ENCODE peak calls at places on chromosomes 12 and 14, in seven cellular contexts. D is AG08396, E is cardiac septum, J is NCI-H69, M is WTC11, K is suprapubic skin, B is A549. H is an unnamed sample.

GRCh38 chr14:37051680-37052079 is 120.7 kb downstream of the SLC25A21 start:
- DNase-seq in D (no peak), E (no peak), J (no peak), M (peak), K (no peak), B (no peak), H (no peak)

GRCh38 chr14:104436047-104436531 is 143.5 kb upstream of the C14orf180 start:
- DNase-seq in D (peak), E (peak), J (peak), M (peak), K (peak), B (no peak), H (peak)

GRCh38 chr14:91947196-91948184 is at the start of gene FBLN5:
- DNase-seq in D (peak), E (no peak), J (peak), M (peak), K (peak), B (peak), H (peak)

GRCh38 chr14:86777950-86778602 is 1214.9 kb downstream of the GALC start:
- DNase-seq in D (peak), E (no peak), J (peak), M (no peak), K (no peak), B (no peak), H (no peak)

GRCh38 chr14:41785696-41786095 is 179.0 kb downstream of the LRFN5 start:
- DNase-seq in D (no peak), E (no peak), J (peak), M (peak), K (no peak), B (peak), H (no peak)

GRCh38 chr12:111764120-111764821 is 2.5 kb upstream of the ALDH2 start:
- DNase-seq in D (no peak), E (no peak), J (no peak), M (no peak), K (no peak), B (no peak), H (no peak)

GRCh38 chr12:108495823-108496579 is 19.1 kb upstream of the FICD start:
- DNase-seq in D (no peak), E (no peak), J (peak), M (no peak), K (no peak), B (no peak), H (no peak)

GRCh38 chr12:27539191-27539631 is 15.2 kb downstream of the PPFIBP1 start:
- DNase-seq in D (peak), E (no peak), J (no peak), M (no peak), K (no peak), B (no peak), H (no peak)

GRCh38 chr14:91225025-91225424 is 19.5 kb downstream of the GPR68 start:
- DNase-seq in D (no peak), E (no peak), J (no peak), M (no peak), K (no peak), B (no peak), H (no peak)

GRCh38 chr12:11228268-11228879 is 41.1 kb downstream of the PRB3 start:
- DNase-seq in D (peak), E (no peak), J (peak), M (peak), K (no peak), B (peak), H (no peak)

GRCh38 chr12:54581412-54581811 is 7.0 kb downstream of the PPP1R1A start:
- DNase-seq in D (no peak), E (no peak), J (no peak), M (no peak), K (no peak), B (no peak), H (no peak)

GRCh38 chr12:119153477-119154434 is 25.0 kb upstream of the HSPB8 start:
- DNase-seq in D (peak), E (no peak), J (peak), M (peak), K (no peak), B (peak), H (peak)

GRCh38 chr12:50637870-50638481 is 125.9 kb upstream of the ATF1 start:
- DNase-seq in D (peak), E (no peak), J (peak), M (no peak), K (no peak), B (peak), H (no peak)

GRCh38 chr14:91244501-91244901 is at the start of gene GPR68:
- DNase-seq in D (peak), E (no peak), J (peak), M (peak), K (no peak), B (no peak), H (no peak)

GRCh38 chr12:130826151-130826801 is 12.8 kb downstream of the STX2 start:
- DNase-seq in D (peak), E (no peak), J (peak), M (peak), K (no peak), B (peak), H (no peak)

GRCh38 chr14:100030441-100031153 is 34.6 kb upstream of the EVL start:
- DNase-seq in D (peak), E (no peak), J (no peak), M (no peak), K (no peak), B (peak), H (no peak)

GRCh38 chr12:80472241-80472640 is 28.2 kb downstream of the PTPRQ start:
- DNase-seq in D (no peak), E (no peak), J (no peak), M (no peak), K (no peak), B (no peak), H (no peak)

GRCh38 chr12:123150273-123150803 is 552 bp downstream of the PITPNM2 start:
- DNase-seq in D (no peak), E (no peak), J (peak), M (peak), K (peak), B (peak), H (peak)

GRCh38 chr14:31740688-31741087 is 179.5 kb downstream of the NUBPL start:
- DNase-seq in D (no peak), E (no peak), J (no peak), M (no peak), K (no peak), B (no peak), H (no peak)

GRCh38 chr12:120439646-120440247 is 1.8 kb downstream of the COX6A1 start:
- DNase-seq in D (peak), E (no peak), J (peak), M (peak), K (no peak), B (peak), H (no peak)

GRCh38 chr14:54567634-54568561 is 970 bp downstream of the SAMD4A start:
- DNase-seq in D (peak), E (peak), J (peak), M (peak), K (peak), B (peak), H (peak)

GRCh38 chr12:104653730-104654328 is 197.1 kb downstream of the CHST11 start:
- DNase-seq in D (no peak), E (peak), J (peak), M (peak), K (no peak), B (peak), H (no peak)

GRCh38 chr12:113005759-113006158 is 27.4 kb downstream of the OAS2 start:
- DNase-seq in D (no peak), E (no peak), J (peak), M (no peak), K (no peak), B (peak), H (no peak)

GRCh38 chr12:53965251-53966069 is 7.5 kb upstream of the HOXC11 start:
- DNase-seq in D (no peak), E (no peak), J (peak), M (peak), K (no peak), B (no peak), H (peak)

GRCh38 chr12:70828391-70828790 is 92.1 kb downstream of the PTPRR start:
- DNase-seq in D (no peak), E (no peak), J (no peak), M (no peak), K (no peak), B (no peak), H (no peak)

GRCh38 chr14:75334191-75335051 is 55.8 kb downstream of the FOS start:
- DNase-seq in D (no peak), E (peak), J (no peak), M (no peak), K (peak), B (no peak), H (peak)

GRCh38 chr12:101567918-101568317 is 26.9 kb upstream of the MYBPC1 start:
- DNase-seq in D (no peak), E (no peak), J (no peak), M (no peak), K (no peak), B (no peak), H (no peak)

GRCh38 chr12:27525373-27525772 is 1.4 kb downstream of the PPFIBP1 start:
- DNase-seq in D (peak), E (no peak), J (peak), M (peak), K (no peak), B (peak), H (no peak)

GRCh38 chr14:22333408-22334274 is 255.4 kb downstream of the DAD1 start:
- DNase-seq in D (peak), E (no peak), J (peak), M (no peak), K (no peak), B (peak), H (no peak)

GRCh38 chr12:99983721-99984258 is 946 bp downstream of the ANKS1B start:
- DNase-seq in D (peak), E (no peak), J (peak), M (no peak), K (no peak), B (peak), H (no peak)

GRCh38 chr12:64403708-64404469 is at the start of gene XPOT:
- DNase-seq in D (peak), E (peak), J (peak), M (peak), K (peak), B (peak), H (peak)

GRCh38 chr12:50751921-50752721 is 11.8 kb upstream of the ATF1 start:
- DNase-seq in D (peak), E (no peak), J (no peak), M (no peak), K (no peak), B (peak), H (no peak)

GRCh38 chr12:989751-990278 is 1.2 kb upstream of the ERC1 start:
- DNase-seq in D (peak), E (no peak), J (peak), M (no peak), K (no peak), B (peak), H (no peak)

GRCh38 chr12:62720661-62721330 is 214.2 kb downstream of the PPM1H start:
- DNase-seq in D (peak), E (no peak), J (peak), M (no peak), K (no peak), B (no peak), H (no peak)

GRCh38 chr14:92099802-92100201 is 6.6 kb downstream of the ATXN3 start:
- DNase-seq in D (no peak), E (no peak), J (no peak), M (no peak), K (no peak), B (no peak), H (no peak)

GRCh38 chr12:53791735-53792326 is 40.1 kb upstream of the CISTR start:
- DNase-seq in D (no peak), E (no peak), J (peak), M (peak), K (no peak), B (peak), H (no peak)

GRCh38 chr14:52701223-52701622 is 5.8 kb upstream of the PSMC6 start:
- DNase-seq in D (no peak), E (no peak), J (no peak), M (no peak), K (no peak), B (peak), H (no peak)

GRCh38 chr12:127389923-127390322 is 877.0 kb upstream of the TMEM132C start:
- DNase-seq in D (peak), E (no peak), J (no peak), M (no peak), K (no peak), B (peak), H (no peak)

GRCh38 chr12:31591308-31591901 is 469 bp upstream of the DENND5B start:
- DNase-seq in D (no peak), E (no peak), J (no peak), M (no peak), K (peak), B (peak), H (no peak)

H was measured in sciatic nerve.